ENCODE peak calls at places on chromosomes 1 and 21, in five cellular contexts. W is foreskin keratinocyte; Z is fibroblast of the conjunctiva; B is NCI-H2081; N is CD8-positive, alpha-beta memory T cell. P is an unnamed sample.
A peak's percentile ranks its signal among the peaks of the same experiment; 100 is the strongest.

GRCh38 chr1:226655251-226656163 is 83.6 kb downstream of the ITPKB start:
- DNase-seq in Z (no peak), W (no peak), B (peak; percentile 80), N (peak; percentile 31), P (no peak)

GRCh38 chr1:24955161-24955560 is 25.1 kb upstream of the RUNX3 start:
- DNase-seq in Z (no peak), B (no peak), N (peak; percentile 60), W (peak; percentile 96), P (peak; percentile 89)

GRCh38 chr1:8866792-8867415 is 11.6 kb downstream of the ENO1 start:
- DNase-seq in N (no peak), B (no peak), W (no peak), Z (no peak), P (no peak)

GRCh38 chr1:55211456-55211855 is 3.7 kb downstream of the USP24 start:
- DNase-seq in W (no peak), N (no peak), B (peak; percentile 31), Z (no peak), P (no peak)

GRCh38 chr1:219177363-219177762 is 3.7 kb downstream of the LYPLAL1 start:
- DNase-seq in N (no peak), W (peak; percentile 83), Z (no peak), B (peak; percentile 9), P (peak; percentile 88)

GRCh38 chr1:41890841-41891311 is 27.8 kb downstream of the HIVEP3 start:
- DNase-seq in Z (no peak), N (no peak), W (peak; percentile 45), B (no peak), P (peak; percentile 56)

GRCh38 chr21:16534408-16535099 is 804.8 kb downstream of the USP25 start:
- DNase-seq in Z (peak; percentile 88), W (peak; percentile 56), B (peak; percentile 35), N (no peak), P (peak; percentile 35)

GRCh38 chr1:180927348-180927747 is 14.7 kb downstream of the KIAA1614 start:
- DNase-seq in N (no peak), B (peak; percentile 55), W (no peak), Z (no peak), P (no peak)

GRCh38 chr1:23756676-23757075 is 13.4 kb downstream of the ELOA start:
- DNase-seq in Z (no peak), B (no peak), N (no peak), W (no peak), P (peak; percentile 55)

GRCh38 chr1:167819849-167820683 is 93.9 kb downstream of the ADCY10 start:
- DNase-seq in Z (peak; percentile 40), B (no peak), N (no peak), W (peak; percentile 94), P (peak; percentile 94)

GRCh38 chr1:46342084-46342656 is 1.6 kb downstream of the NSUN4 start:
- DNase-seq in W (no peak), B (no peak), Z (no peak), N (peak; percentile 4), P (peak; percentile 28)

GRCh38 chr1:73821520-73821919 is 376.5 kb downstream of the LRRIQ3 start:
- DNase-seq in Z (no peak), W (no peak), B (no peak), N (no peak), P (no peak)